ENCODE peak calls at places on chromosomes 5 and 9, in six cellular contexts. One of them, this sample, is unnamed.

GRCh38 chr5:35129921-35130485 is 82.3 kb upstream of the AGXT2 start:
- DNase-seq in cardiac muscle cell: peak; percentile 6
- DNase-seq in Right ventricle myocardium superior: no peak
- DNase-seq in activated CD4-positive, alpha-beta T cell treated with anti-CD3 and anti-CD28 coated beads, Interleukin-2, amount 10 ng/mL, durations not matched to agents 7 days and 5 days: peak; percentile 76
- DNase-seq in mesenteric fat pad: no peak
- DNase-seq in aorta: no peak
- DNase-seq in this sample: no peak

GRCh38 chr5:55172937-55173695 is at the start of gene CDC20B:
- DNase-seq in cardiac muscle cell: peak; percentile 77
- DNase-seq in Right ventricle myocardium superior: peak; percentile 82
- DNase-seq in activated CD4-positive, alpha-beta T cell treated with anti-CD3 and anti-CD28 coated beads, Interleukin-2, amount 10 ng/mL, durations not matched to agents 7 days and 5 days: peak; percentile 61
- DNase-seq in mesenteric fat pad: no peak
- DNase-seq in aorta: peak; percentile 75
- DNase-seq in this sample: peak; percentile 81

GRCh38 chr5:71894091-71894490 is 175.0 kb downstream of the CARTPT start:
- DNase-seq in cardiac muscle cell: no peak
- DNase-seq in Right ventricle myocardium superior: no peak
- DNase-seq in activated CD4-positive, alpha-beta T cell treated with anti-CD3 and anti-CD28 coated beads, Interleukin-2, amount 10 ng/mL, durations not matched to agents 7 days and 5 days: no peak
- DNase-seq in mesenteric fat pad: no peak
- DNase-seq in aorta: no peak
- DNase-seq in this sample: no peak

GRCh38 chr9:89328064-89328463 is 9.8 kb downstream of the SECISBP2 start:
- DNase-seq in cardiac muscle cell: no peak
- DNase-seq in Right ventricle myocardium superior: no peak
- DNase-seq in activated CD4-positive, alpha-beta T cell treated with anti-CD3 and anti-CD28 coated beads, Interleukin-2, amount 10 ng/mL, durations not matched to agents 7 days and 5 days: no peak
- DNase-seq in mesenteric fat pad: no peak
- DNase-seq in aorta: no peak
- DNase-seq in this sample: no peak

GRCh38 chr5:111859533-111860270 is 102.7 kb upstream of the NREP start:
- DNase-seq in cardiac muscle cell: peak; percentile 97
- DNase-seq in Right ventricle myocardium superior: no peak
- DNase-seq in activated CD4-positive, alpha-beta T cell treated with anti-CD3 and anti-CD28 coated beads, Interleukin-2, amount 10 ng/mL, durations not matched to agents 7 days and 5 days: no peak
- DNase-seq in mesenteric fat pad: no peak
- DNase-seq in aorta: no peak
- DNase-seq in this sample: no peak

GRCh38 chr9:125600194-125600593 is 106.8 kb downstream of the MAPKAP1 start:
- DNase-seq in cardiac muscle cell: no peak
- DNase-seq in Right ventricle myocardium superior: no peak
- DNase-seq in activated CD4-positive, alpha-beta T cell treated with anti-CD3 and anti-CD28 coated beads, Interleukin-2, amount 10 ng/mL, durations not matched to agents 7 days and 5 days: no peak
- DNase-seq in mesenteric fat pad: no peak
- DNase-seq in aorta: no peak
- DNase-seq in this sample: no peak

GRCh38 chr5:143893638-143894037 is 81.7 kb downstream of the HMHB1 start:
- DNase-seq in cardiac muscle cell: no peak
- DNase-seq in Right ventricle myocardium superior: no peak
- DNase-seq in activated CD4-positive, alpha-beta T cell treated with anti-CD3 and anti-CD28 coated beads, Interleukin-2, amount 10 ng/mL, durations not matched to agents 7 days and 5 days: no peak
- DNase-seq in mesenteric fat pad: no peak
- DNase-seq in aorta: no peak
- DNase-seq in this sample: no peak

GRCh38 chr9:135525241-135526088 is 4.2 kb downstream of the LCN1 start:
- DNase-seq in cardiac muscle cell: no peak
- DNase-seq in Right ventricle myocardium superior: no peak
- DNase-seq in activated CD4-positive, alpha-beta T cell treated with anti-CD3 and anti-CD28 coated beads, Interleukin-2, amount 10 ng/mL, durations not matched to agents 7 days and 5 days: no peak
- DNase-seq in mesenteric fat pad: peak; percentile 81
- DNase-seq in aorta: no peak
- DNase-seq in this sample: no peak

GRCh38 chr5:66247176-66247960 is 103.3 kb downstream of the SREK1 start:
- DNase-seq in cardiac muscle cell: peak; percentile 78
- DNase-seq in Right ventricle myocardium superior: no peak
- DNase-seq in activated CD4-positive, alpha-beta T cell treated with anti-CD3 and anti-CD28 coated beads, Interleukin-2, amount 10 ng/mL, durations not matched to agents 7 days and 5 days: no peak
- DNase-seq in mesenteric fat pad: no peak
- DNase-seq in aorta: no peak
- DNase-seq in this sample: no peak

GRCh38 chr5:95955996-95956899 is 5.4 kb downstream of the ELL2 start:
- DNase-seq in cardiac muscle cell: peak; percentile 89
- DNase-seq in Right ventricle myocardium superior: no peak
- DNase-seq in activated CD4-positive, alpha-beta T cell treated with anti-CD3 and anti-CD28 coated beads, Interleukin-2, amount 10 ng/mL, durations not matched to agents 7 days and 5 days: no peak
- DNase-seq in mesenteric fat pad: no peak
- DNase-seq in aorta: no peak
- DNase-seq in this sample: no peak

GRCh38 chr5:117262607-117263131 is 688.0 kb upstream of the SEMA6A start:
- DNase-seq in cardiac muscle cell: no peak
- DNase-seq in Right ventricle myocardium superior: no peak
- DNase-seq in activated CD4-positive, alpha-beta T cell treated with anti-CD3 and anti-CD28 coated beads, Interleukin-2, amount 10 ng/mL, durations not matched to agents 7 days and 5 days: no peak
- DNase-seq in mesenteric fat pad: no peak
- DNase-seq in aorta: no peak
- DNase-seq in this sample: no peak

GRCh38 chr5:131759704-131760103 is 37.1 kb downstream of the FNIP1 start:
- DNase-seq in cardiac muscle cell: no peak
- DNase-seq in Right ventricle myocardium superior: no peak
- DNase-seq in activated CD4-positive, alpha-beta T cell treated with anti-CD3 and anti-CD28 coated beads, Interleukin-2, amount 10 ng/mL, durations not matched to agents 7 days and 5 days: no peak
- DNase-seq in mesenteric fat pad: no peak
- DNase-seq in aorta: no peak
- DNase-seq in this sample: no peak

GRCh38 chr5:68405026-68405684 is 189.6 kb downstream of the PIK3R1 start:
- DNase-seq in cardiac muscle cell: no peak
- DNase-seq in Right ventricle myocardium superior: no peak
- DNase-seq in activated CD4-positive, alpha-beta T cell treated with anti-CD3 and anti-CD28 coated beads, Interleukin-2, amount 10 ng/mL, durations not matched to agents 7 days and 5 days: no peak
- DNase-seq in mesenteric fat pad: no peak
- DNase-seq in aorta: no peak
- DNase-seq in this sample: no peak

GRCh38 chr5:60727032-60727431 is 27.1 kb upstream of the DEPDC1B start:
- DNase-seq in cardiac muscle cell: no peak
- DNase-seq in Right ventricle myocardium superior: no peak
- DNase-seq in activated CD4-positive, alpha-beta T cell treated with anti-CD3 and anti-CD28 coated beads, Interleukin-2, amount 10 ng/mL, durations not matched to agents 7 days and 5 days: no peak
- DNase-seq in mesenteric fat pad: no peak
- DNase-seq in aorta: no peak
- DNase-seq in this sample: no peak

GRCh38 chr5:78771260-78772240 is 123.0 kb upstream of the LHFPL2 start:
- DNase-seq in cardiac muscle cell: no peak
- DNase-seq in Right ventricle myocardium superior: no peak
- DNase-seq in activated CD4-positive, alpha-beta T cell treated with anti-CD3 and anti-CD28 coated beads, Interleukin-2, amount 10 ng/mL, durations not matched to agents 7 days and 5 days: no peak
- DNase-seq in mesenteric fat pad: no peak
- DNase-seq in aorta: no peak
- DNase-seq in this sample: no peak

GRCh38 chr5:87020099-87020934 is 247.4 kb upstream of the RASA1 start:
- DNase-seq in cardiac muscle cell: peak; percentile 41
- DNase-seq in Right ventricle myocardium superior: no peak
- DNase-seq in activated CD4-positive, alpha-beta T cell treated with anti-CD3 and anti-CD28 coated beads, Interleukin-2, amount 10 ng/mL, durations not matched to agents 7 days and 5 days: peak; percentile 55
- DNase-seq in mesenteric fat pad: no peak
- DNase-seq in aorta: peak; percentile 80
- DNase-seq in this sample: no peak

GRCh38 chr9:95970356-95970755 is 94.9 kb downstream of the ERCC6L2 start:
- DNase-seq in cardiac muscle cell: peak; percentile 11
- DNase-seq in Right ventricle myocardium superior: no peak
- DNase-seq in activated CD4-positive, alpha-beta T cell treated with anti-CD3 and anti-CD28 coated beads, Interleukin-2, amount 10 ng/mL, durations not matched to agents 7 days and 5 days: no peak
- DNase-seq in mesenteric fat pad: no peak
- DNase-seq in aorta: no peak
- DNase-seq in this sample: no peak

GRCh38 chr9:101536938-101537337 is 3.3 kb downstream of the RNF20 start:
- DNase-seq in cardiac muscle cell: peak; percentile 53
- DNase-seq in Right ventricle myocardium superior: no peak
- DNase-seq in activated CD4-positive, alpha-beta T cell treated with anti-CD3 and anti-CD28 coated beads, Interleukin-2, amount 10 ng/mL, durations not matched to agents 7 days and 5 days: peak; percentile 47
- DNase-seq in mesenteric fat pad: no peak
- DNase-seq in aorta: no peak
- DNase-seq in this sample: no peak

GRCh38 chr5:88785396-88786216 is 97.4 kb downstream of the MEF2C start:
- DNase-seq in cardiac muscle cell: peak; percentile 93
- DNase-seq in Right ventricle myocardium superior: no peak
- DNase-seq in activated CD4-positive, alpha-beta T cell treated with anti-CD3 and anti-CD28 coated beads, Interleukin-2, amount 10 ng/mL, durations not matched to agents 7 days and 5 days: no peak
- DNase-seq in mesenteric fat pad: no peak
- DNase-seq in aorta: no peak
- DNase-seq in this sample: no peak

GRCh38 chr5:96252596-96252995 is 180.5 kb downstream of the PCSK1 start:
- DNase-seq in cardiac muscle cell: no peak
- DNase-seq in Right ventricle myocardium superior: no peak
- DNase-seq in activated CD4-positive, alpha-beta T cell treated with anti-CD3 and anti-CD28 coated beads, Interleukin-2, amount 10 ng/mL, durations not matched to agents 7 days and 5 days: no peak
- DNase-seq in mesenteric fat pad: no peak
- DNase-seq in aorta: no peak
- DNase-seq in this sample: no peak

GRCh38 chr5:133524597-133524996 is 87.7 kb downstream of the FSTL4 start:
- DNase-seq in cardiac muscle cell: no peak
- DNase-seq in Right ventricle myocardium superior: no peak
- DNase-seq in activated CD4-positive, alpha-beta T cell treated with anti-CD3 and anti-CD28 coated beads, Interleukin-2, amount 10 ng/mL, durations not matched to agents 7 days and 5 days: no peak
- DNase-seq in mesenteric fat pad: no peak
- DNase-seq in aorta: no peak
- DNase-seq in this sample: no peak

GRCh38 chr5:163565931-163566608 is 60.7 kb downstream of the MAT2B start:
- DNase-seq in cardiac muscle cell: peak; percentile 35
- DNase-seq in Right ventricle myocardium superior: no peak
- DNase-seq in activated CD4-positive, alpha-beta T cell treated with anti-CD3 and anti-CD28 coated beads, Interleukin-2, amount 10 ng/mL, durations not matched to agents 7 days and 5 days: peak; percentile 6
- DNase-seq in mesenteric fat pad: no peak
- DNase-seq in aorta: no peak
- DNase-seq in this sample: no peak

GRCh38 chr5:172713113-172713808 is 57.7 kb downstream of the DUSP1 start:
- DNase-seq in cardiac muscle cell: peak; percentile 35
- DNase-seq in Right ventricle myocardium superior: peak; percentile 77
- DNase-seq in activated CD4-positive, alpha-beta T cell treated with anti-CD3 and anti-CD28 coated beads, Interleukin-2, amount 10 ng/mL, durations not matched to agents 7 days and 5 days: peak; percentile 72
- DNase-seq in mesenteric fat pad: no peak
- DNase-seq in aorta: peak; percentile 72
- DNase-seq in this sample: peak; percentile 62

GRCh38 chr9:134637696-134638502 is 3.7 kb upstream of the COL5A1 start:
- DNase-seq in cardiac muscle cell: no peak
- DNase-seq in Right ventricle myocardium superior: peak; percentile 34
- DNase-seq in activated CD4-positive, alpha-beta T cell treated with anti-CD3 and anti-CD28 coated beads, Interleukin-2, amount 10 ng/mL, durations not matched to agents 7 days and 5 days: no peak
- DNase-seq in mesenteric fat pad: no peak
- DNase-seq in aorta: peak; percentile 38
- DNase-seq in this sample: no peak

GRCh38 chr9:90249094-90249493 is 393.5 kb downstream of the DIRAS2 start:
- DNase-seq in cardiac muscle cell: no peak
- DNase-seq in Right ventricle myocardium superior: no peak
- DNase-seq in activated CD4-positive, alpha-beta T cell treated with anti-CD3 and anti-CD28 coated beads, Interleukin-2, amount 10 ng/mL, durations not matched to agents 7 days and 5 days: no peak
- DNase-seq in mesenteric fat pad: no peak
- DNase-seq in aorta: no peak
- DNase-seq in this sample: no peak